ENCODE peak calls at places on chromosomes 7 and 10, in four cellular contexts. C is A549, D is HFF-Myc, Y is AG04450. J is an unnamed sample.

GRCh38 chr10:33396938-33397337 is 62.5 kb upstream of the NRP1 start:
- DNase-seq in C (no peak), D (no peak), Y (no peak), J (no peak)

GRCh38 chr7:43314379-43315158 is 202.1 kb downstream of the HECW1 start:
- DNase-seq in C (no peak), D (no peak), Y (no peak), J (no peak)

GRCh38 chr10:132496360-132497082 is 41.1 kb upstream of the INPP5A start:
- DNase-seq in C (no peak), D (no peak), Y (no peak), J (no peak)

GRCh38 chr10:79562135-79562756 is 2.0 kb upstream of the SFTPA2 start:
- DNase-seq in C (peak; percentile 63), D (peak; percentile 11), Y (peak; percentile 13), J (peak; percentile 24)

GRCh38 chr10:76435154-76435553 is 1003.7 kb downstream of the LRMDA start:
- DNase-seq in C (no peak), D (no peak), Y (no peak), J (no peak)

GRCh38 chr10:70590663-70591416 is 11.7 kb downstream of the PRF1 start:
- DNase-seq in C (no peak), D (no peak), Y (no peak), J (no peak)

GRCh38 chr7:143974457-143974856 is 19.8 kb downstream of the OR2F1 start:
- DNase-seq in C (peak; percentile 44), D (no peak), Y (no peak), J (no peak)

GRCh38 chr10:106224676-106225075 is 939.8 kb downstream of the SORCS1 start:
- DNase-seq in C (no peak), D (no peak), Y (no peak), J (no peak)

GRCh38 chr10:32938554-32939061 is 19.4 kb downstream of the ITGB1 start:
- DNase-seq in C (no peak), D (no peak), Y (no peak), J (no peak)

GRCh38 chr7:54864718-54865117 is 105.7 kb upstream of the SEC61G start:
- DNase-seq in C (no peak), D (no peak), Y (peak; percentile 23), J (no peak)

GRCh38 chr10:93670372-93670771 is 32.0 kb downstream of the FRA10AC1 start:
- DNase-seq in C (no peak), D (no peak), Y (no peak), J (no peak)

GRCh38 chr10:84293574-84294016 is 34.8 kb upstream of the CCSER2 start:
- DNase-seq in C (no peak), D (no peak), Y (no peak), J (no peak)

GRCh38 chr10:110141747-110142625 is 65.4 kb upstream of the MXI1 start:
- DNase-seq in C (no peak), D (no peak), Y (no peak), J (no peak)

GRCh38 chr7:70568674-70569334 is 563.1 kb upstream of the GALNT17 start:
- DNase-seq in C (no peak), D (no peak), Y (no peak), J (no peak)

GRCh38 chr7:116967254-116967922 is 14.1 kb downstream of the ST7 start:
- DNase-seq in C (no peak), D (no peak), Y (no peak), J (no peak)

GRCh38 chr10:24952146-24952700 is at the start of gene PRTFDC1:
- DNase-seq in C (peak; percentile 60), D (no peak), Y (no peak), J (no peak)

GRCh38 chr7:20208651-20209307 is 8.4 kb downstream of the MACC1 start:
- DNase-seq in C (no peak), D (no peak), Y (no peak), J (no peak)

GRCh38 chr7:2170576-2171521 is 61.9 kb downstream of the MAD1L1 start:
- DNase-seq in C (no peak), D (no peak), Y (no peak), J (no peak)

GRCh38 chr7:111199643-111200042 is 108.7 kb downstream of the LRRN3 start:
- DNase-seq in C (no peak), D (no peak), Y (no peak), J (no peak)

GRCh38 chr10:84097787-84098353 is 41.4 kb upstream of the GHITM start:
- DNase-seq in C (no peak), D (no peak), Y (no peak), J (peak; percentile 9)

GRCh38 chr7:83271212-83272099 is 108.8 kb upstream of the PCLO start:
- DNase-seq in C (no peak), D (no peak), Y (peak; percentile 1), J (peak; percentile 57)

GRCh38 chr7:127874049-127874636 is 157.1 kb downstream of the LRRC4 start:
- DNase-seq in C (no peak), D (no peak), Y (no peak), J (no peak)

GRCh38 chr7:5360971-5361370 is 62.7 kb downstream of the TNRC18 start:
- DNase-seq in C (no peak), D (no peak), Y (no peak), J (no peak)

GRCh38 chr10:123380491-123381085 is 226.4 kb downstream of the BUB3 start:
- DNase-seq in C (peak; percentile 12), D (no peak), Y (no peak), J (no peak)

GRCh38 chr10:127524229-127524628 is 24.9 kb upstream of the NPS start:
- DNase-seq in C (peak; percentile 23), D (no peak), Y (no peak), J (no peak)

GRCh38 chr10:52778511-52779392 is 6.2 kb upstream of the MBL2 start:
- DNase-seq in C (no peak), D (peak; percentile 7), Y (no peak), J (no peak)

GRCh38 chr10:70927221-70927943 is 39.0 kb upstream of the PCBD1 start:
- DNase-seq in C (no peak), D (no peak), Y (no peak), J (no peak)

GRCh38 chr7:105678811-105679495 is 97.7 kb upstream of the EFCAB10 start:
- DNase-seq in C (no peak), D (no peak), Y (no peak), J (no peak)

GRCh38 chr10:69974551-69975155 is 78.0 kb upstream of the MACROH2A2 start:
- DNase-seq in C (no peak), D (peak; percentile 94), Y (peak; percentile 67), J (no peak)

GRCh38 chr7:92614586-92615237 is 24.5 kb upstream of the FAM133B start:
- DNase-seq in C (no peak), D (no peak), Y (no peak), J (no peak)

GRCh38 chr7:100693312-100694195 is 496 bp downstream of the GIGYF1 start:
- DNase-seq in C (no peak), D (no peak), Y (no peak), J (no peak)

GRCh38 chr10:108544500-108545120 is 1378.7 kb downstream of the XPNPEP1 start:
- DNase-seq in C (peak; percentile 1), D (peak; percentile 30), Y (no peak), J (no peak)

DNA sequence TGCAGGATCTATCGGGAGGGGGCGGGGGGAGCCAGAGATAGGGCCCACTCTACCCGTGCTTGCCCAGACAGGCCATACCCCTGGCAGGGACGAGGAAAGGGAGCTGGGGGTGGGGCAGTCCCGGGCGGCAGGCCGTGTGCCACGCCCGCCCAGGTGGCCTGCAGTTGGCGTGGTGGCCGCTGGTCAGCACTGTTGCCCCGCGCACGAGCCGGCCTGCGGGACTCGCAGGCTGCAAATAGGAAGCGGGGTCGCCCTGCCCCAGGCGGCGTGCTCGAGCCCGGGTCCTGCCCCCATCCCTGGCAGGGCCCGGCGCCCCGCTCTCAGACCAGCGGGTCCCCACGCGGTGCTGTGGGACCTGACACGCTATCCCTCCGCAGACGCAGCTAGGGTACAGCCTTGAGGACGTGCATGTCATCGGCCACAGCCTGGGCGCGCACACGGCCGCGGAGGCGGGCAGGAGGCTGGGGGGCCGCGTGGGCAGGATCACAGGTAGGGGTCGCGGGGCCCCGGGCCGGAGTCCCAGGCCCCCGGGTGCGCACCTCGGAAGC is 6.7 kb downstream of the PNLIPRP2 start:
- DNase-seq in C (peak; percentile 44), D (no peak), Y (no peak), J (no peak)
- TF ChIP-seq CTCF in C (peak; percentile 52), D (peak; percentile 38), Y (peak; percentile 45), J (peak; percentile 19)

DNA sequence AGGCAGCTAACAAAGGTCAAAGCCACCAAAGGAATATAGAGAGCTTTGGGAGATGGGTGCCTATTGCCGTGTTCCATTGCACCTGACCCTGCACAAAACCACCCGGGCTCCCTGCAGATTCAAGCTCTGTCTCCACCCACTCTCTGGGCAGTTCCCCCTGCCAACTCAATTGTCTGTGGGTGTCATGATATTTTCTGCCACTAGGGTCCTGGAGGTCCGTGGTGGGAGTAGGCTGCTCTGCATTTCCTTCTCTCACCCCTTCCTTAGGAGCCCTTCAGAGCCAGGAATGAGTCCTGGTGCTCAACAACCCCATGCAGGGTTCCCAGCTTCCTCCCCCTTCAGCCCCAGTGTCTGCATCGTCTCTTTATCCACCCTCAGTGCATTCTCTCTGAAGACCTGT is 34.1 kb downstream of the PNLIPRP2 start:
- DNase-seq in C (peak; percentile 48), D (no peak), Y (no peak), J (no peak)
- TF ChIP-seq CTCF in C (no peak), D (peak; percentile 38), Y (peak; percentile 38), J (peak; percentile 3)

DNA sequence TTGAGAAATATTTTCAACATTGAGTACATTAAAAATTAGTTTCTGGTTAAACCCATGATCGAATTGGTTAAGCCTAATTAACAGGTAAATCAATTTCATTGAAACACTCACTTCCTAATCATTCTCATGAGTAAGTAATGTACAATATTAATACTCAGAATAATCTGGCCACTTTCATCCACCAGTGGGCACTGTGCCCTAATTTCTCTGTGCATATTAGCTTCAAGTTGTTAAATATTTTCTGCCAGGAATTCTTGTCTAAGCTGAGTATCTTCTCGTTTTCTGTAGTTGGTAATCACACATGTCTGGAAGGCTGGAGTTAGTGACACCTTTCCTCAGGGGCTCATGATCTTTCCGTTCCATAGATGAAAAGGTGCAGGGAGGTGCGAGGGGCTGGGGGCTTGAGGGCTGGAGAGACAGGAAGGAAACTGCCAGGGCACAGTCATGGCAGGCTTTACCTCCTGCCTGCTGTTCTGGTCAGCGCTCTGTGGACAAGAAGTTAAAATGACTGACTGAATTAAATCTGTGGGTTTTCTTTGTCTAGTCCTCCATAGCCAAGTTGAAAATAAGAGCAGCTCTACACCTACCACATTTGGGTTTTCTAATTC is 71.9 kb downstream of the WIPF3 start:
- DNase-seq in C (peak; percentile 46), D (peak; percentile 21), Y (peak; percentile 20), J (peak; percentile 41)
- TF ChIP-seq CTCF in C (peak; percentile 77), D (peak; percentile 61), Y (peak; percentile 66), J (peak; percentile 60)

DNA sequence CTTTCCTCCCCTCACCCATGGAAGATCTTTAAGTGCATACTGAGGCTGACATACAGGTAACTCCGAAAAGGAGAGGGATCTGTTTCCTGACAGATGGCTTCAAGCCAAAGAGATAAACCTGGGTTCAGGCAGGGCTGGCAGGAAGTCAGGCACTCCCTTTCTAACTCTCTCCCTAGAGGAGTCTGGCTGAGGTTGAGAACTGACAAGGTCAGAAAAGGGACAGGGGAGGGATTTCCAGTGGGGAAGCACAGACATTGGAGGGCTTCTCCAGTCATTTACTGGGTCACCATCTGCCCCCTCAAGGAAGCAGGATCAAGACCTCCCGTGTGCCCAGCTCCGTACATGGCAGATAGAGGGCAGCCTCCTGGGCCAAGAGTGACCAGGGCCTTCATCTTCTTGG is 31.6 kb downstream of the TLX1 start:
- DNase-seq in C (no peak), D (no peak), Y (no peak), J (no peak)
- TF ChIP-seq CTCF in C (no peak), D (no peak), Y (no peak), J (no peak)